ENCODE peak calls at places on chromosomes 6 and 20, in four cellular contexts. O is HepG2, C is K562, N is GM12878. X is an unnamed sample.

GRCh38 chr6:129517288-129517687 is 192.7 kb downstream of the ARHGAP18 start:
- DNase-seq in C (no peak), O (no peak), N (no peak), X (no peak)

GRCh38 chr6:5869261-5869660 is 137.5 kb downstream of the NRN1 start:
- DNase-seq in O (no peak), N (no peak), C (no peak), X (no peak)

GRCh38 chr20:51345601-51346101 is 196.9 kb downstream of the NFATC2 start:
- DNase-seq in C (no peak), N (no peak), O (no peak), X (no peak)

GRCh38 chr20:35467339-35468224 is 12.2 kb downstream of the CEP250 start:
- DNase-seq in O (peak; percentile 91), N (no peak), C (no peak), X (no peak)

GRCh38 chr6:123940551-123940950 is 136.9 kb downstream of the NKAIN2 start:
- DNase-seq in N (no peak), O (no peak), C (no peak), X (no peak)

GRCh38 chr6:12545837-12546658 is 170.5 kb upstream of the PHACTR1 start:
- DNase-seq in O (no peak), N (no peak), C (no peak), X (no peak)

GRCh38 chr20:59992531-59992930 is 34.3 kb downstream of the CDH26 start:
- DNase-seq in N (no peak), C (no peak), O (no peak), X (no peak)

GRCh38 chr6:3442444-3443220 is 14.2 kb downstream of the SLC22A23 start:
- DNase-seq in N (no peak), C (peak; percentile 54), O (no peak), X (no peak)

GRCh38 chr6:40989204-40990179 is 49.5 kb downstream of the UNC5CL start:
- DNase-seq in C (no peak), N (no peak), O (no peak), X (no peak)
- TF ChIP-seq SP1 in C (no peak), N (no peak), O (no peak), X (no peak)

GRCh38 chr20:63497138-63497945 is 1.5 kb downstream of the EEF1A2 start:
- DNase-seq in C (no peak), O (no peak), N (no peak), X (no peak)

GRCh38 chr20:63495167-63495720 is 3.6 kb downstream of the EEF1A2 start:
- DNase-seq in C (no peak), N (no peak), O (no peak), X (no peak)

GRCh38 chr20:63495771-63496403 is 3.0 kb downstream of the EEF1A2 start:
- DNase-seq in C (peak; percentile 79), N (no peak), O (peak; percentile 49), X (peak; percentile 87)

GRCh38 chr20:63497946-63498935 is 642 bp downstream of the EEF1A2 start:
- DNase-seq in N (no peak), O (no peak), C (peak; percentile 71), X (peak; percentile 44)

GRCh38 chr20:63496404-63497120 is 2.3 kb downstream of the EEF1A2 start:
- DNase-seq in O (no peak), C (no peak), N (no peak), X (no peak)
- TF ChIP-seq CBFB in O (no peak), C (no peak), N (no peak), X (no peak)

GRCh38 chr6:90993771-90994170 is 406.9 kb upstream of the MAP3K7 start:
- DNase-seq in N (no peak), C (no peak), O (no peak), X (no peak)

GRCh38 chr6:90997076-90997475 is 410.2 kb upstream of the MAP3K7 start:
- DNase-seq in N (no peak), O (no peak), C (no peak), X (no peak)
- TF ChIP-seq TCF7 in N (no peak), O (no peak), C (no peak), X (no peak)

GRCh38 chr6:108921547-108922331 is 73.5 kb downstream of the ARMC2 start:
- DNase-seq in C (no peak), N (no peak), O (no peak), X (no peak)
- TF ChIP-seq SP1 in C (no peak), N (no peak), O (no peak), X (no peak)

DNA sequence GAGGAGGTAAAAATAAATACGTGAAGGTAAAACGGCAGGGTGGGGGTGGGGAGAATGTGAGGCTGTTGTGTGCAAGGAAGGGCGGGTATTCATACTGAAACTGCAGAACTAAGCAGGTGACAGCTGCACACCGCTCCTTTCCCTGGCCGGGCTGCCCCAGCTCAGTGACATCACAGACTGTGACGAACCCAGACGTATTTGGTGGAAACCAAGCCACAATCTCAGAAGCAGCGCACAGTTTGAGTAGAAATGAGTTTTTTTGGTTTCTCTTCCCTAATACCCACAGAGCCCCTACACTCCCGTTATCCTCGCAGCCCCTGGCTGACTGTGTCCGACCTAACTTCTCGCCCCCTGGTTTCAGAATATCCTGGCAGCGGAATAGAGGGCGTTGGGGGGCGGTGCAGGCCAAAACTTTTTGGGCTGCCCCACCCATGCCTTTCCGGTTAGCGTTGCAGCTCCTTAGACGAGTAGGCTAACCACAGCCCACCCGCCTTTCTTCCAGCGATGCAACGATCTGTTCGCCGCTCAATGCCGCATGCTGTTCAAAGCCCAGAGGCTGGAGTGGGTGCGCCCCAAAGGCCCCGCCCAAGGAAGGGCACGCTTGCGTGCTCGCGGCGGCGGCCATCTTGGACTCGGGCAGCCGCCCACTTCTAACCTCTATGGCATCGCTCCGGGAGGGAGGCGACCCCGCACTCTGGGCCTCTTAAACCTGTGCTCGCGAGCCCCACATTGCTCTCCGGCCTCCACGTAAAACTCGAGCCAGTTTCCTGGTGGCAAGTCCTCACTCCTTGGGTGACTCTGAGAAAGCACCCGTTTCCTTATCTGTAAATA is 9.1 kb downstream of the BAK1 start:
- DNase-seq in C (peak; percentile 93), N (peak; percentile 96), O (peak; percentile 53), X (peak; percentile 76)
- TF ChIP-seq CBFB in C (no peak), N (peak; percentile 83), O (peak; percentile 59), X (no peak)

GRCh38 chr6:89984926-89985743 is 90.9 kb downstream of the GJA10 start:
- DNase-seq in N (no peak), C (peak; percentile 20), O (no peak), X (no peak)
- TF ChIP-seq TCF7 in N (no peak), C (no peak), O (no peak), X (no peak)

DNA sequence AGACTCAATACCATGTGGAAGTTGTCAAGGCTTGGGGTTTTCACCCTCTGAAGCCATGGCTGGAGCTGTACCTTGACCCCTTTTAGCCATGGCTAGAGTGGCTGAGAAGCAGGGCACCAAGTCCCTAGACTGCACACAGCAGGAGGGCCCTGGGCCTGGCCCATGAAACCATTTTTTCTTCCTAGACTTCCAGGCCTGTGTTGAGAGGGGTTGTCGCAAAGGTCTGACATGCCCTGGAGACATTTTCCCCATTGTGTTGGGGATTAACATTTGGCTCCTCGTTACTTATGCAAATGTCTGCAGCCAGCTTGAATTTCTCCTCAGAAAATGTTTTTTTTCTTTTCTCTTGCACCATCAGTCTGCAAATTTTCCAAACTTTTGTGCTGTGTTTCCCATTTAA is 196.4 kb downstream of the SLC16A10 start:
- DNase-seq in O (no peak), N (no peak), C (no peak), X (no peak)
- TF ChIP-seq SP1 in O (no peak), N (no peak), C (no peak), X (no peak)

GRCh38 chr6:117494283-117494682 is 11.8 kb downstream of the DCBLD1 start:
- DNase-seq in O (no peak), N (no peak), C (no peak), X (no peak)

GRCh38 chr6:117489003-117489402 is 6.5 kb downstream of the DCBLD1 start:
- DNase-seq in N (no peak), C (no peak), O (no peak), X (no peak)

GRCh38 chr6:117493470-117493869 is 11.0 kb downstream of the DCBLD1 start:
- DNase-seq in C (no peak), O (no peak), N (no peak), X (no peak)

GRCh38 chr6:117494694-117495318 is 12.3 kb downstream of the DCBLD1 start:
- DNase-seq in C (no peak), O (no peak), N (no peak), X (no peak)

GRCh38 chr6:117491916-117492315 is 9.4 kb downstream of the DCBLD1 start:
- DNase-seq in O (no peak), C (no peak), N (no peak), X (no peak)
- TF ChIP-seq CBFB in O (no peak), C (no peak), N (no peak), X (no peak)

GRCh38 chr6:17503051-17503450 is 97.1 kb upstream of the FAM8A1 start:
- DNase-seq in O (no peak), C (no peak), N (no peak), X (no peak)
- TF ChIP-seq TCF7 in O (no peak), C (no peak), N (no peak), X (no peak)

DNA sequence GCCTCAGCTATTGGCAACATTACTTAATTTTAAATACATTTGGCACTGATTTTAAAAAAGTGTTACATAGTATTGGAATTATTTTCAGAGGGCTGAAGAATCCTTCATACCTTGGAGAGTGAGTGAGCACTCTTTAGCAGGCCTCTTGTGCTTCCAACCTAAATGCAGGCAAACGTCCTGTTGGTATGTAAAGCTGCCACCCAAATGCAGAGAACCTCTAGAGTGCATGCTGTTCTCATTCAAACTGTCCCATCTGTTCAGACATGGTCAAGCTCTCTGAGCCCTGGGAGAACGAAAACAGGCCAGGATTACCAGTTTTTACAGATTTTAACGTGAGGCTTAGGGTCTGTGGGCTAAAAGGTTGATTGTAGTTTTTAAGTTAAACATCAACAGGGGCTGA is 378.0 kb upstream of the FLRT3 start:
- DNase-seq in N (no peak), O (no peak), C (no peak), X (no peak)
- TF ChIP-seq SP1 in N (no peak), O (no peak), C (no peak), X (no peak)